ENCODE peak calls at places on chromosomes 2 and 18, in ten cellular contexts. G, L, Y, Q, H, J, U, E, A and T are unnamed samples.

GRCh38 chr2:109128466-109129355 is at the start of gene SH3RF3:
- DNase-seq in G (peak), L (peak), Y (peak), Q (no peak), H (peak), J (peak), U (peak), E (peak), A (no peak), T (no peak)

GRCh38 chr18:42736074-42736473 is 379.4 kb downstream of the RIT2 start:
- DNase-seq in G (no peak), L (no peak), Y (no peak), Q (no peak), H (no peak), J (no peak), U (no peak), E (no peak), A (no peak), T (no peak)

GRCh38 chr2:119469661-119470297 is 38.1 kb downstream of the TMEM37 start:
- DNase-seq in G (no peak), L (no peak), Y (no peak), Q (no peak), H (no peak), J (no peak), U (no peak), E (no peak), A (no peak), T (peak)

GRCh38 chr2:112542974-112543760 is 902 bp downstream of the POLR1B start:
- DNase-seq in G (peak), L (no peak), Y (no peak), Q (no peak), H (no peak), J (no peak), U (no peak), E (peak), A (no peak), T (no peak)

GRCh38 chr2:233118601-233119000 is 58.5 kb downstream of the INPP5D start:
- DNase-seq in G (no peak), L (no peak), Y (no peak), Q (no peak), H (no peak), J (no peak), U (no peak), E (no peak), A (no peak), T (no peak)

GRCh38 chr2:71620851-71621251 is 167.5 kb downstream of the DYSF start:
- DNase-seq in G (no peak), L (no peak), Y (no peak), Q (no peak), H (no peak), J (no peak), U (no peak), E (no peak), A (no peak), T (no peak)

GRCh38 chr2:204550738-204551137 is 5.5 kb downstream of the PARD3B start:
- DNase-seq in G (peak), L (no peak), Y (no peak), Q (no peak), H (no peak), J (no peak), U (no peak), E (peak), A (no peak), T (no peak)

GRCh38 chr2:104078431-104079157 is 775.3 kb upstream of the POU3F3 start:
- DNase-seq in G (no peak), L (no peak), Y (no peak), Q (no peak), H (no peak), J (no peak), U (no peak), E (no peak), A (no peak), T (no peak)

GRCh38 chr2:205654878-205655601 is 27.3 kb upstream of the NRP2 start:
- DNase-seq in G (peak), L (no peak), Y (no peak), Q (no peak), H (no peak), J (no peak), U (no peak), E (peak), A (no peak), T (no peak)

GRCh38 chr2:28364611-28365010 is 28.0 kb upstream of the FOSL2 start:
- DNase-seq in G (no peak), L (no peak), Y (no peak), Q (no peak), H (no peak), J (no peak), U (no peak), E (peak), A (no peak), T (no peak)